ENCODE peak calls at places on chromosomes 6 and 20, in four cellular contexts. E, I, M and F are unnamed samples. For H3K4me1 and H3K9me3, the result is how much of the 10 kb centered on the place peaks cover.

GRCh38 chr6:14384175-14384949 is 266.8 kb downstream of the CD83 start:
- DNase-seq in M (no peak), E (no peak), I (no peak), F (no peak)

GRCh38 chr6:834879-835278 is 141.9 kb upstream of the EXOC2 start:
- DNase-seq in E (no peak), M (no peak), I (no peak), F (no peak)

GRCh38 chr20:37757550-37757949 is 63.7 kb downstream of the CTNNBL1 start:
- DNase-seq in M (no peak), I (no peak), E (no peak), F (no peak)

GRCh38 chr6:41734666-41735426 is 562 bp downstream of the TFEB start:
- DNase-seq in E (peak), M (peak), I (peak), F (peak)

GRCh38 chr6:126377594-126378153 is 37.8 kb downstream of the CENPW start:
- DNase-seq in M (no peak), E (no peak), I (no peak), F (no peak)

GRCh38 chr6:105097288-105097687 is 82.5 kb downstream of the POPDC3 start:
- DNase-seq in E (peak), I (no peak), M (peak), F (peak)

GRCh38 chr6:45082091-45082490 is 246.0 kb upstream of the RUNX2 start:
- DNase-seq in E (no peak), M (no peak), I (peak), F (no peak)

GRCh38 chr20:46073443-46073842 is 16.3 kb downstream of the NCOA5 start:
- DNase-seq in I (no peak), M (no peak), E (no peak), F (no peak)

GRCh38 chr6:16494781-16495180 is 256.4 kb downstream of the GMPR start:
- DNase-seq in E (no peak), I (no peak), M (peak), F (no peak)

GRCh38 chr20:5899444-5899843 is 50.9 kb downstream of the TRMT6 start:
- DNase-seq in M (no peak), E (no peak), I (no peak), F (no peak)

DNA sequence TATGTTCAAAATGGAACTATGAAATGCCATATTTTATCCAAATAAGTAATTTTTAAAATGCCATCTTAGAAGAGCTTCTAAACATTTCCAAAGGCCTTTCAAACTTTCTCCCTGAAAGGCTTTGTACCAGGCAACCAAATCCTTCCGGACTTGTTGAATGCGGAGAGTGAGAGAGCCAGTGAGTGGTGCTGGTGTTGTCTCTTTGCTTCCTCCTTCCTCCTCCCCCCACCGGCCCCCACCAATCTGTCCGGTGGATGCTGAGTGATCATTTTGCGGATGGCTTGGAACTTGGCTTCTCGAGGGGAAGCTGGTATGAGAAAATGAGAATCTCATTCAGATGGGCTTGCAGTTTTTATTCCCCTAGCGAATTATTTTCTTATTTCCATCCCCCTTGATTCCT is 97.3 kb downstream of the ANKRD60 start:
- DNase-seq in M (no peak), I (peak), E (no peak), F (no peak)
- H3K4me1 ChIP-seq in M (under half), I (under half), E (under half), F (under half)

GRCh38 chr6:9168669-9169068 is 733.3 kb upstream of the SLC35B3 start:
- DNase-seq in M (no peak), E (no peak), I (no peak), F (no peak)
- H3K9me3 ChIP-seq in M (under half), E (under half), I (under half), F (under half)

GRCh38 chr20:63952210-63952535 is 4.0 kb downstream of the UCKL1 start:
- DNase-seq in M (no peak), I (no peak), E (no peak), F (no peak)
- H3K4me1 ChIP-seq in M (half or more), I (under half), E (half or more), F (under half)

GRCh38 chr20:52578559-52578958 is 387.0 kb upstream of the ZFP64 start:
- DNase-seq in M (no peak), E (no peak), I (no peak), F (no peak)
- H3K9me3 ChIP-seq in M (under half), E (under half), I (under half), F (under half)

GRCh38 chr6:56525976-56526375 is 116.7 kb downstream of the DST start:
- DNase-seq in E (no peak), M (no peak), I (no peak), F (no peak)
- H3K4me1 ChIP-seq in E (under half), M (under half), I (under half), F (under half)